ENCODE peak calls at places on chromosome 2, in four cellular contexts. One of them, this sample, is unnamed.

GRCh38 chr2:236972491-236973379 is 113.0 kb upstream of the COPS8 start:
- DNase-seq in NCI-H1417: peak
- DNase-seq in kidney tubule cell: peak
- DNase-seq in HFFc6: peak
- DNase-seq in this sample: peak

GRCh38 chr2:202375006-202375610 is 1.0 kb upstream of the BMPR2 start:
- DNase-seq in HFFc6: peak
- DNase-seq in kidney tubule cell: peak
- DNase-seq in NCI-H1417: peak
- DNase-seq in this sample: peak

GRCh38 chr2:191150451-191151314 is at the start of gene STAT4:
- DNase-seq in HFFc6: no peak
- DNase-seq in kidney tubule cell: peak
- DNase-seq in NCI-H1417: peak
- DNase-seq in this sample: peak

GRCh38 chr2:18833941-18834340 is 244.6 kb upstream of the NT5C1B start:
- DNase-seq in NCI-H1417: no peak
- DNase-seq in HFFc6: peak
- DNase-seq in kidney tubule cell: no peak
- DNase-seq in this sample: no peak

GRCh38 chr2:239322414-239323086 is 78.3 kb downstream of the HDAC4 start:
- DNase-seq in NCI-H1417: no peak
- DNase-seq in HFFc6: peak
- DNase-seq in kidney tubule cell: no peak
- DNase-seq in this sample: no peak

GRCh38 chr2:68182902-68183301 is 25.2 kb downstream of the PNO1 start:
- DNase-seq in kidney tubule cell: no peak
- DNase-seq in HFFc6: no peak
- DNase-seq in NCI-H1417: no peak
- DNase-seq in this sample: no peak

GRCh38 chr2:225768741-225769140 is 369.2 kb downstream of the NYAP2 start:
- DNase-seq in NCI-H1417: no peak
- DNase-seq in kidney tubule cell: no peak
- DNase-seq in HFFc6: no peak
- DNase-seq in this sample: no peak

GRCh38 chr2:104501929-104502328 is 352.0 kb upstream of the POU3F3 start:
- DNase-seq in NCI-H1417: no peak
- DNase-seq in HFFc6: no peak
- DNase-seq in kidney tubule cell: no peak
- DNase-seq in this sample: no peak

GRCh38 chr2:180050246-180050645 is 43.1 kb upstream of the CWC22 start:
- DNase-seq in kidney tubule cell: no peak
- DNase-seq in HFFc6: no peak
- DNase-seq in NCI-H1417: no peak
- DNase-seq in this sample: no peak

GRCh38 chr2:237922641-237923361 is 44.0 kb upstream of the UBE2F start:
- DNase-seq in NCI-H1417: no peak
- DNase-seq in kidney tubule cell: peak
- DNase-seq in HFFc6: no peak
- DNase-seq in this sample: no peak

GRCh38 chr2:105576440-105577241 is 168.1 kb upstream of the NCK2 start:
- DNase-seq in NCI-H1417: peak
- DNase-seq in kidney tubule cell: peak
- DNase-seq in HFFc6: peak
- DNase-seq in this sample: peak

GRCh38 chr2:27315122-27315521 is 6.9 kb upstream of the UCN start:
- DNase-seq in kidney tubule cell: no peak
- DNase-seq in NCI-H1417: no peak
- DNase-seq in HFFc6: no peak
- DNase-seq in this sample: no peak

GRCh38 chr2:230671117-230671516 is 41.5 kb upstream of the CAB39 start:
- DNase-seq in HFFc6: peak
- DNase-seq in NCI-H1417: no peak
- DNase-seq in kidney tubule cell: peak
- DNase-seq in this sample: peak

GRCh38 chr2:114068438-114068837 is 178.5 kb downstream of the ACTR3 start:
- DNase-seq in NCI-H1417: no peak
- DNase-seq in kidney tubule cell: no peak
- DNase-seq in HFFc6: no peak
- DNase-seq in this sample: no peak

GRCh38 chr2:233120459-233120858 is 60.3 kb downstream of the INPP5D start:
- DNase-seq in kidney tubule cell: no peak
- DNase-seq in HFFc6: no peak
- DNase-seq in NCI-H1417: no peak
- DNase-seq in this sample: no peak

GRCh38 chr2:207008105-207008990 is 69.0 kb downstream of the CPO start:
- DNase-seq in NCI-H1417: no peak
- DNase-seq in kidney tubule cell: peak
- DNase-seq in HFFc6: peak
- DNase-seq in this sample: no peak

GRCh38 chr2:233693963-233694362 is 1.3 kb downstream of the UGT1A6 start:
- DNase-seq in kidney tubule cell: peak
- DNase-seq in NCI-H1417: no peak
- DNase-seq in HFFc6: no peak
- DNase-seq in this sample: no peak

GRCh38 chr2:28709101-28709500 is 42.5 kb upstream of the PPP1CB start:
- DNase-seq in HFFc6: no peak
- DNase-seq in NCI-H1417: peak
- DNase-seq in kidney tubule cell: no peak
- DNase-seq in this sample: no peak

GRCh38 chr2:27024188-27024587 is 8.6 kb upstream of the TMEM214 start:
- DNase-seq in HFFc6: no peak
- DNase-seq in NCI-H1417: no peak
- DNase-seq in kidney tubule cell: no peak
- DNase-seq in this sample: no peak

GRCh38 chr2:158034198-158034831 is 67.4 kb upstream of the UPP2 start:
- DNase-seq in HFFc6: peak
- DNase-seq in kidney tubule cell: peak
- DNase-seq in NCI-H1417: peak
- DNase-seq in this sample: peak

GRCh38 chr2:28134262-28134812 is 243.8 kb downstream of the BABAM2 start:
- DNase-seq in kidney tubule cell: peak
- DNase-seq in NCI-H1417: no peak
- DNase-seq in HFFc6: no peak
- DNase-seq in this sample: peak

GRCh38 chr2:182280128-182280527 is 146.7 kb downstream of the PDE1A start:
- DNase-seq in kidney tubule cell: peak
- DNase-seq in NCI-H1417: no peak
- DNase-seq in HFFc6: peak
- DNase-seq in this sample: no peak

GRCh38 chr2:200784215-200784614 is 27.5 kb upstream of the BZW1 start:
- DNase-seq in HFFc6: no peak
- DNase-seq in kidney tubule cell: no peak
- DNase-seq in NCI-H1417: no peak
- DNase-seq in this sample: no peak

GRCh38 chr2:126887506-126887905 is 11.2 kb upstream of the TEX51 start:
- DNase-seq in kidney tubule cell: no peak
- DNase-seq in NCI-H1417: no peak
- DNase-seq in HFFc6: no peak
- DNase-seq in this sample: no peak

GRCh38 chr2:232810444-232810843 is 34.1 kb upstream of the KCNJ13 start:
- DNase-seq in kidney tubule cell: no peak
- DNase-seq in HFFc6: no peak
- DNase-seq in NCI-H1417: no peak
- DNase-seq in this sample: no peak

GRCh38 chr2:20514596-20515269 is 67.9 kb downstream of the RHOB start:
- DNase-seq in NCI-H1417: no peak
- DNase-seq in kidney tubule cell: peak
- DNase-seq in HFFc6: peak
- DNase-seq in this sample: peak

GRCh38 chr2:9169310-9170107 is 37.1 kb upstream of the ASAP2 start:
- DNase-seq in NCI-H1417: no peak
- DNase-seq in kidney tubule cell: no peak
- DNase-seq in HFFc6: no peak
- DNase-seq in this sample: no peak

GRCh38 chr2:209872675-209873074 is 101.0 kb downstream of the UNC80 start:
- DNase-seq in NCI-H1417: no peak
- DNase-seq in kidney tubule cell: peak
- DNase-seq in HFFc6: no peak
- DNase-seq in this sample: peak

GRCh38 chr2:194619368-194619767 is 1037.7 kb upstream of the SLC39A10 start:
- DNase-seq in kidney tubule cell: peak
- DNase-seq in HFFc6: no peak
- DNase-seq in NCI-H1417: no peak
- DNase-seq in this sample: peak

GRCh38 chr2:2940061-2940460 is 437.6 kb downstream of the EIPR1 start:
- DNase-seq in NCI-H1417: no peak
- DNase-seq in kidney tubule cell: no peak
- DNase-seq in HFFc6: no peak
- DNase-seq in this sample: no peak

GRCh38 chr2:79622508-79622907 is 109.7 kb downstream of the CTNNA2 start:
- DNase-seq in kidney tubule cell: peak
- DNase-seq in HFFc6: no peak
- DNase-seq in NCI-H1417: no peak
- DNase-seq in this sample: no peak